ENCODE peak calls at places on chromosomes 13 and 19, in nine cellular contexts. B is esophagus muscularis mucosa, P is thyroid gland, G is tibial nerve, N is IMR-90, I is lower leg skin, H is adrenal gland, T is A549, E is stomach. U is an unnamed sample.

GRCh38 chr13:50339291-50339690 is 324.0 kb downstream of the KCNRG start:
- DNase-seq in B (no peak), P (no peak), G (no peak), N (no peak), I (no peak), H (no peak), T (no peak), E (no peak), U (no peak)

GRCh38 chr13:46655727-46656180 is 102.8 kb downstream of the LRCH1 start:
- DNase-seq in B (no peak), P (peak; percentile 45), G (no peak), N (no peak), I (no peak), H (no peak), T (no peak), E (peak; percentile 59), U (no peak)

GRCh38 chr13:99572921-99573320 is 71.6 kb downstream of the TM9SF2 start:
- DNase-seq in B (no peak), P (peak; percentile 42), G (no peak), N (no peak), I (no peak), H (no peak), T (no peak), E (no peak), U (no peak)

GRCh38 chr19:2376784-2377519 is 16.9 kb downstream of the TMPRSS9 start:
- DNase-seq in B (no peak), P (no peak), G (no peak), N (no peak), I (no peak), H (no peak), T (no peak), E (no peak), U (no peak)

GRCh38 chr13:91533354-91533753 is 134.9 kb downstream of the GPC5 start:
- DNase-seq in B (no peak), P (no peak), G (no peak), N (no peak), I (no peak), H (no peak), T (no peak), E (no peak), U (no peak)

GRCh38 chr13:24050292-24050711 is 110.2 kb upstream of the SPATA13 start:
- DNase-seq in B (no peak), P (peak; percentile 86), G (no peak), N (peak; percentile 86), I (no peak), H (peak; percentile 56), T (no peak), E (peak; percentile 70), U (peak; percentile 49)

GRCh38 chr19:49642488-49643035 is 553 bp downstream of the SCAF1 start:
- DNase-seq in B (no peak), P (no peak), G (no peak), N (no peak), I (no peak), H (no peak), T (no peak), E (no peak), U (no peak)

GRCh38 chr13:33799950-33800592 is 17.9 kb upstream of the RFC3 start:
- DNase-seq in B (no peak), P (no peak), G (no peak), N (peak; percentile 46), I (no peak), H (no peak), T (peak; percentile 45), E (no peak), U (no peak)

GRCh38 chr19:47891923-47892666 is 6.0 kb upstream of the SULT2A1 start:
- DNase-seq in B (no peak), P (no peak), G (no peak), N (no peak), I (no peak), H (peak; percentile 66), T (no peak), E (peak; percentile 41), U (no peak)

GRCh38 chr13:22789027-22789593 is 391.7 kb upstream of the SGCG start:
- DNase-seq in B (no peak), P (peak; percentile 39), G (no peak), N (no peak), I (no peak), H (no peak), T (no peak), E (no peak), U (no peak)
- TF ChIP-seq POLR2A in B (no peak), P (no peak), G (no peak), N (no peak), I (no peak), H (no peak), T (no peak), E (no peak), U (no peak)

DNA sequence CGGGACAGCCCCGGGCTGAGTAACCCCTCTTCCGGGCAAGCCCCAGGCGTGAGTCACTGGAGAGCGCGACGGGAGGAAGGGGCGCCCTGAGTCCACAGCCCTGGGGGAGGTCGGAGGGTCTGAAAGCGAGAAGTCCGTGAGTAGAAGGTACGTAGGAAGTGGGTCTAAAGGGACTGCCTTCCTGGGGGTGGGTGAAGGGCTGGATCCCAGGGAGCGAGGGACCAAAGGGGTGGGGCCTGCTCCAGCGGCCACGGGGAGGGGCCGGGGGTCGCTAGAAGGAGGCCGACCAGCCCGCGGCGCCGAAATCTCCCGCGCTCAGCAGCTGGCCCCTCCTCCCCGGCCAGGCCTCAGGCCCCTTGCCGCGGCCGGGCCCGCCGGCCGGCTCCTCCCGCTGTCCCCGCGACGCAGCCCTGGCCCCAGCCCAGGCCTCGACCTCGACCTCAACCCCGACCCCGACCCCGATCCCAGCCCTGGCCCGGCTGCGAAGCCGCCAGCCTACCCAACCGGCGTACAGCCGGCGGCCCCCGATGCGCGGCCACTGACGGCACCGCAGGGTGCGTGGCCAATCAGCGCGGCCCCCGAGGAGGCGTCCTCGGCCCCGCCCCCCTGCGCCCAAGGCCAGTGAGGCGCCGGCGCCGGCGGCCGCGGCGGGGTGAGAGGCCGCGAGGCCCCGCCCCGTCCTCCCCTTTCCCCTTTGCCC is 22.5 kb downstream of the IPO5 start:
- DNase-seq in B (peak; percentile 93), P (peak; percentile 93), G (peak; percentile 81), N (peak; percentile 79), I (peak; percentile 79), H (peak; percentile 93), T (peak; percentile 83), E (peak; percentile 94), U (peak; percentile 80)
- TF ChIP-seq CTCF in B (no peak), P (no peak), G (no peak), N (no peak), I (no peak), H (no peak), T (no peak), E (no peak), U (no peak)

GRCh38 chr19:34310494-34310981 is 54.5 kb upstream of the GPI start:
- DNase-seq in B (no peak), P (peak; percentile 34), G (no peak), N (no peak), I (no peak), H (no peak), T (no peak), E (no peak), U (peak; percentile 56)

GRCh38 chr19:34314437-34315313 is 50.3 kb upstream of the GPI start:
- DNase-seq in B (no peak), P (no peak), G (no peak), N (no peak), I (no peak), H (no peak), T (no peak), E (no peak), U (no peak)

GRCh38 chr19:34316247-34316646 is 48.7 kb upstream of the GPI start:
- DNase-seq in B (no peak), P (no peak), G (no peak), N (no peak), I (no peak), H (no peak), T (no peak), E (no peak), U (no peak)

GRCh38 chr19:34316741-34317241 is 48.2 kb upstream of the GPI start:
- DNase-seq in B (no peak), P (no peak), G (no peak), N (peak; percentile 66), I (no peak), H (no peak), T (peak; percentile 36), E (no peak), U (no peak)

GRCh38 chr19:34313188-34313587 is 51.8 kb upstream of the GPI start:
- DNase-seq in B (no peak), P (no peak), G (no peak), N (peak; percentile 84), I (no peak), H (no peak), T (no peak), E (no peak), U (no peak)
- H3K4me3 ChIP-seq in B (no peak overlapping the region), P (no peak overlapping the region), G (no peak overlapping the region), N (no peak overlapping the region), I (no peak overlapping the region), H (no peak overlapping the region), T (no peak overlapping the region), E (no peak overlapping the region), U (no peak overlapping the region)

GRCh38 chr19:10669246-10669645 is 15.1 kb downstream of the ILF3 start:
- DNase-seq in B (no peak), P (no peak), G (no peak), N (no peak), I (no peak), H (no peak), T (no peak), E (no peak), U (no peak)

GRCh38 chr19:10672529-10673150 is 18.5 kb downstream of the ILF3 start:
- DNase-seq in B (no peak), P (peak; percentile 49), G (no peak), N (no peak), I (no peak), H (no peak), T (no peak), E (no peak), U (no peak)

GRCh38 chr19:10670876-10671804 is 17.0 kb downstream of the ILF3 start:
- DNase-seq in B (no peak), P (no peak), G (no peak), N (no peak), I (no peak), H (no peak), T (no peak), E (no peak), U (no peak)

GRCh38 chr19:10670187-10670586 is 16.0 kb downstream of the ILF3 start:
- DNase-seq in B (no peak), P (no peak), G (no peak), N (no peak), I (no peak), H (no peak), T (no peak), E (no peak), U (no peak)

DNA sequence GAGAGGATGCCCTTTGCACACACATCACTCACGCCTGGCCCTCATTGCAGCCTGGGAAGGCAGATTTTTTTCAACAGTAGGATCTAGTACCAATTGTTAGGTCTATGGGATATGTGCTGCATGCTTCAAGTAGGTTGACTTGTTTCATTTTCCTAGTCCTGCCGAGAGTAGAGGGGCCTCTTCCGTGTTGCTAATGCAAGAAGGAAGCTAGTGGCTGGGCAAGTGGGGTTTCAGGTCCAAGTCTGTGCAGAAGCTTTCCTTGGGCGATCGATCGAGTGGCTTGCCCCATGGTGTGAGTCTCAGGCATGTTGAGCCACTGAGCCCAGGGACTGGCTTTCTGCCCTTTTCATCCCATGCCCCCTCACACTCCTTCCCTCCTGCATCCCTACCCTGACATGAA is 13.7 kb downstream of the ILF3 start:
- DNase-seq in B (no peak), P (no peak), G (no peak), N (no peak), I (no peak), H (no peak), T (no peak), E (no peak), U (no peak)
- TF ChIP-seq POLR2A in B (no peak), P (no peak), G (no peak), N (no peak), I (no peak), H (no peak), T (no peak), E (no peak), U (no peak)

U was measured in breast epithelium.